ENCODE peak calls at places on chromosomes 4 and X, in six cellular contexts. R is progenitor cell of endocrine pancreas, P is stomach, E is HFF-Myc, G is ovary, Y is endothelial cell. V is an unnamed sample.

GRCh38 chr4:185255868-185256267 is 46.5 kb downstream of the SNX25 start:
- DNase-seq in R (no peak), Y (no peak), P (no peak), G (no peak), E (no peak), V (no peak)

GRCh38 chr4:26069218-26069617 is 155.2 kb downstream of the SMIM20 start:
- DNase-seq in E (no peak), G (no peak), Y (peak; percentile 16), R (no peak), P (no peak), V (no peak)

GRCh38 chrX:56932653-56933339 is 62.5 kb downstream of the SPIN3 start:
- DNase-seq in G (no peak), Y (no peak), P (no peak), R (no peak), E (no peak), V (no peak)

GRCh38 chr4:61336488-61336887 is 136.4 kb downstream of the ADGRL3 start:
- DNase-seq in E (no peak), Y (no peak), R (no peak), G (no peak), P (no peak), V (no peak)

GRCh38 chr4:74886490-74886889 is 46.4 kb upstream of the PARM1 start:
- DNase-seq in R (no peak), P (no peak), G (no peak), E (peak; percentile 19), Y (no peak), V (no peak)

GRCh38 chr4:148243837-148244236 is 198.4 kb downstream of the NR3C2 start:
- DNase-seq in E (no peak), P (no peak), G (no peak), Y (no peak), R (no peak), V (no peak)

GRCh38 chr4:78876568-78877320 is 62.5 kb downstream of the PAQR3 start:
- DNase-seq in E (no peak), Y (no peak), P (no peak), G (no peak), R (no peak), V (no peak)

GRCh38 chr4:37767546-37767945 is 58.9 kb upstream of the PGM2 start:
- DNase-seq in P (peak; percentile 77), R (no peak), E (no peak), Y (no peak), G (peak; percentile 49), V (peak; percentile 45)

GRCh38 chr4:179112441-179113170 is 1670.4 kb upstream of the AGA start:
- DNase-seq in R (no peak), G (no peak), P (no peak), Y (no peak), E (no peak), V (no peak)

GRCh38 chrX:148555101-148555500 is 54.7 kb downstream of the AFF2 start:
- DNase-seq in G (no peak), E (no peak), R (no peak), P (no peak), Y (no peak), V (no peak)

GRCh38 chr4:159384619-159385018 is 281.7 kb downstream of the RAPGEF2 start:
- DNase-seq in G (no peak), R (no peak), Y (no peak), P (no peak), E (no peak), V (no peak)

GRCh38 chr4:37441231-37442061 is 196.9 kb downstream of the NWD2 start:
- DNase-seq in P (no peak), G (no peak), E (no peak), R (no peak), Y (no peak), V (peak; percentile 80)

GRCh38 chr4:22391548-22391947 is 124.3 kb downstream of the ADGRA3 start:
- DNase-seq in P (no peak), R (no peak), E (peak; percentile 22), Y (no peak), G (no peak), V (no peak)

GRCh38 chr4:1244081-1244977 is 4.6 kb downstream of the CTBP1 start:
- DNase-seq in R (peak; percentile 7), Y (no peak), E (no peak), G (peak; percentile 51), P (no peak), V (no peak)

GRCh38 chr4:104901438-104901837 is 245.2 kb upstream of the TET2 start:
- DNase-seq in E (no peak), G (no peak), Y (no peak), R (no peak), P (no peak), V (no peak)

GRCh38 chr4:166816901-166817300 is 417.4 kb downstream of the SPOCK3 start:
- DNase-seq in Y (no peak), G (no peak), R (no peak), E (no peak), P (no peak), V (no peak)

GRCh38 chr4:77629885-77630284 is 24.3 kb downstream of the CXCL13 start:
- DNase-seq in P (no peak), Y (no peak), G (no peak), E (no peak), R (no peak), V (no peak)

GRCh38 chr4:156596026-156596425 is 375.6 kb downstream of the PDGFC start:
- DNase-seq in G (no peak), Y (no peak), P (no peak), R (no peak), E (no peak), V (no peak)

GRCh38 chrX:123835661-123836371 is 24.0 kb upstream of the XIAP start:
- DNase-seq in P (no peak), G (no peak), Y (no peak), R (no peak), E (no peak), V (no peak)

GRCh38 chrX:122625821-122626220 is 558.3 kb upstream of the GRIA3 start:
- DNase-seq in R (no peak), G (no peak), E (peak; percentile 81), Y (no peak), P (no peak), V (peak; percentile 15)

GRCh38 chrX:29295987-29296680 is 708.9 kb downstream of the IL1RAPL1 start:
- DNase-seq in Y (no peak), G (no peak), E (no peak), R (no peak), P (no peak), V (no peak)

GRCh38 chr4:1579834-1580686 is 104.1 kb downstream of the FAM53A start:
- DNase-seq in G (peak; percentile 97), P (peak; percentile 93), E (no peak), Y (peak; percentile 90), R (peak; percentile 38), V (no peak)

GRCh38 chr4:82138376-82138775 is 235.4 kb downstream of the HNRNPD start:
- DNase-seq in R (no peak), P (no peak), E (no peak), Y (no peak), G (no peak), V (no peak)

GRCh38 chrX:22073928-22074327 is 41.8 kb downstream of the PHEX start:
- DNase-seq in Y (no peak), R (no peak), G (no peak), P (no peak), E (no peak), V (no peak)

GRCh38 chr4:91502365-91502764 is 801.4 kb upstream of the GRID2 start:
- DNase-seq in P (no peak), R (no peak), Y (peak; percentile 8), E (no peak), G (no peak), V (peak; percentile 15)
- TF ChIP-seq CTCF in P (no peak), R (peak; percentile 32), Y (peak; percentile 48), E (no peak), G (no peak), V (peak; percentile 66)

GRCh38 chr4:109077486-109077885 is 225.0 kb downstream of the COL25A1 start:
- DNase-seq in P (no peak), G (no peak), E (no peak), Y (no peak), R (no peak), V (no peak)

GRCh38 chr4:109075617-109076016 is 226.8 kb downstream of the COL25A1 start:
- DNase-seq in Y (no peak), E (no peak), P (no peak), G (no peak), R (no peak), V (no peak)

GRCh38 chr4:109078724-109079123 is 223.7 kb downstream of the COL25A1 start:
- DNase-seq in Y (no peak), P (no peak), E (no peak), G (no peak), R (no peak), V (no peak)

GRCh38 chr4:109079177-109079576 is 223.3 kb downstream of the COL25A1 start:
- DNase-seq in G (no peak), Y (no peak), R (no peak), E (no peak), P (no peak), V (no peak)

DNA sequence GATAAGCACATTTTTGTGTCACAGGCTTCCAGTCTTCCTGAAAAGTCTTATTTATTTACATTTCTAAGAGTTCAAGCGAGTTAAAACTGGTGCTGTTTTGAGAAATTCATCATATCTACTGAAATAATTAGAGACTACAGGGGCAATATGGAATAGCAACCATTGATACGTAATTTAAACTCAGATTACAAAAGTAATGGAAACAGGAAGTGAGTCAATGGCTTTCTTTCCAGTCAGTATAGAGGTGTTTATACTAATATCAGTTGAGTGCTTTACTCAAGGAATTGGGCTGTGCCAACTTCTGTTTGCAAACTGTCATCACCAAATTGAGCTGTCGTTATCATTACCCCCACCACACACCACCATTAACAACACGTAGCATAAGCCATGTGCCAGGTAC is 222.7 kb downstream of the COL25A1 start:
- DNase-seq in R (no peak), G (no peak), Y (no peak), E (no peak), P (no peak), V (no peak)
- TF ChIP-seq CTCF in R (no peak), G (no peak), Y (no peak), E (no peak), P (no peak), V (no peak)

GRCh38 chr4:126109836-126110235 is 795.1 kb downstream of the FAT4 start:
- DNase-seq in R (no peak), E (no peak), G (no peak), Y (no peak), P (no peak), V (no peak)

DNA sequence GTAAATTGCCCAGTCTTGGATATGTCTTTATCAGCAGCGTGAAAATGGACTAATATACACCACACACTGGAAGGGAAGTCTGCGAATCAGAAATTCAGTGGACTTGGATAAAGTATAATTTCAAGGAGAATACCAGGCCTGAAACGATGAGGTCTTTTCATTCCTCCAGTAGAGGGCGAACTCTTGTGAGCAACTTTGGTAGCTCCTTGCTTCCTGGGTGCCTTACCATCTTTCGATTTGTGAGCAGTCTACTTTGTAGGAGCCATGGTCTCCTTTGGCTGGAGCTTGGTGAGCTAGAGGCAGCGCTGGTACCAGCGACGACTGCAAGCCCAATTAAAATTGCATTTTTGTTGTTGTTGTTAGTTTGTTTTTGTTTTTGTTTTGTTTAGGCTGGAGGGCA is 791.9 kb downstream of the FAT4 start:
- DNase-seq in G (no peak), P (no peak), R (no peak), Y (no peak), E (no peak), V (no peak)
- TF ChIP-seq CTCF in G (no peak), P (no peak), R (peak; percentile 17), Y (peak; percentile 40), E (peak; percentile 24), V (peak; percentile 46)

DNA sequence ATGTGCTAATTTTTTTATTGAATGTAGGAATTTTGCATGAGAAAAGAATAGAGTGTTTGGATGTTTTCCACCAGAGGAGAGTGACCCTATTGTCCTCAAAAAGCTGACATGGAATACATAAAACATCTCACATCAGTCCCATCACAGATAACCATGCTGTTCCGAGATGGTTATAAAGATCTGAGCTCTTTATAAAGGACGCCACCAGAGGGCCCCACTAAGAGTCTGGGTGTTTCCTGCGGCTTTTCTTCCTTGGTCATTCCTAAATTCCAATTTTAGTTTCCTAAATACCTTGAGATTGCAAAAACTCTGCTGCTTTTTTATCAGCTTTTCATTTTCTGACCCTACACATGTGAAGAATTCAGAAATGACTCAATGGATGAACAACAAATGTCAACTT is 504.5 kb upstream of the FRG1 start:
- DNase-seq in P (no peak), G (no peak), Y (peak; percentile 10), E (no peak), R (no peak), V (no peak)
- TF ChIP-seq CTCF in P (no peak), G (no peak), Y (no peak), E (peak; percentile 21), R (peak; percentile 28), V (peak; percentile 35)

V was measured in epithelial cell of proximal tubule.